ENCODE peak calls at places on chromosomes 2 and 18, in six cellular contexts. One of them, this sample, is unnamed.

GRCh38 chr2:95057535-95058453 is 32.3 kb downstream of the MAL start:
- DNase-seq in choroid plexus epithelial cell: no peak
- DNase-seq in substantia nigra: peak
- DNase-seq in NCI-H2081: no peak
- DNase-seq in SHP77: no peak
- DNase-seq in K562: no peak
- DNase-seq in this sample: no peak

GRCh38 chr18:25516747-25517498 is 165.0 kb upstream of the ZNF521 start:
- DNase-seq in choroid plexus epithelial cell: no peak
- DNase-seq in substantia nigra: no peak
- DNase-seq in NCI-H2081: peak
- DNase-seq in SHP77: no peak
- DNase-seq in K562: no peak
- DNase-seq in this sample: no peak

GRCh38 chr2:233982421-233983121 is 65.4 kb downstream of the TRPM8 start:
- DNase-seq in choroid plexus epithelial cell: peak
- DNase-seq in substantia nigra: no peak
- DNase-seq in NCI-H2081: no peak
- DNase-seq in SHP77: no peak
- DNase-seq in K562: no peak
- DNase-seq in this sample: no peak

GRCh38 chr2:205716126-205716525 is 33.8 kb downstream of the NRP2 start:
- DNase-seq in choroid plexus epithelial cell: no peak
- DNase-seq in substantia nigra: no peak
- DNase-seq in NCI-H2081: no peak
- DNase-seq in SHP77: no peak
- DNase-seq in K562: peak
- DNase-seq in this sample: no peak

GRCh38 chr2:147614491-147614890 is 230.3 kb upstream of the ACVR2A start:
- DNase-seq in choroid plexus epithelial cell: no peak
- DNase-seq in substantia nigra: no peak
- DNase-seq in NCI-H2081: no peak
- DNase-seq in SHP77: no peak
- DNase-seq in K562: no peak
- DNase-seq in this sample: no peak

GRCh38 chr18:12336251-12336650 is 28.2 kb downstream of the TUBB6 start:
- DNase-seq in choroid plexus epithelial cell: no peak
- DNase-seq in substantia nigra: no peak
- DNase-seq in NCI-H2081: no peak
- DNase-seq in SHP77: no peak
- DNase-seq in K562: no peak
- DNase-seq in this sample: no peak

GRCh38 chr2:181262782-181263181 is 194.4 kb upstream of the ITGA4 start:
- DNase-seq in choroid plexus epithelial cell: no peak
- DNase-seq in substantia nigra: no peak
- DNase-seq in NCI-H2081: no peak
- DNase-seq in SHP77: no peak
- DNase-seq in K562: no peak
- DNase-seq in this sample: no peak

GRCh38 chr2:71511776-71512175 is 58.4 kb downstream of the DYSF start:
- DNase-seq in choroid plexus epithelial cell: no peak
- DNase-seq in substantia nigra: no peak
- DNase-seq in NCI-H2081: no peak
- DNase-seq in SHP77: no peak
- DNase-seq in K562: no peak
- DNase-seq in this sample: no peak

GRCh38 chr2:187055463-187055862 is 206.5 kb upstream of the ZSWIM2 start:
- DNase-seq in choroid plexus epithelial cell: peak
- DNase-seq in substantia nigra: no peak
- DNase-seq in NCI-H2081: no peak
- DNase-seq in SHP77: peak
- DNase-seq in K562: no peak
- DNase-seq in this sample: no peak

GRCh38 chr2:178917555-178917954 is 110.3 kb upstream of the TTN start:
- DNase-seq in choroid plexus epithelial cell: no peak
- DNase-seq in substantia nigra: no peak
- DNase-seq in NCI-H2081: no peak
- DNase-seq in SHP77: no peak
- DNase-seq in K562: no peak
- DNase-seq in this sample: no peak

GRCh38 chr2:55232863-55233657 is 572 bp downstream of the RPS27A start:
- DNase-seq in choroid plexus epithelial cell: peak
- DNase-seq in substantia nigra: peak
- DNase-seq in NCI-H2081: peak
- DNase-seq in SHP77: peak
- DNase-seq in K562: peak
- DNase-seq in this sample: peak

GRCh38 chr18:37361223-37362157 is 204.1 kb downstream of the CELF4 start:
- DNase-seq in choroid plexus epithelial cell: no peak
- DNase-seq in substantia nigra: no peak
- DNase-seq in NCI-H2081: no peak
- DNase-seq in SHP77: no peak
- DNase-seq in K562: no peak
- DNase-seq in this sample: no peak

GRCh38 chr2:133422946-133423345 is 145.3 kb downstream of the NCKAP5 start:
- DNase-seq in choroid plexus epithelial cell: peak
- DNase-seq in substantia nigra: no peak
- DNase-seq in NCI-H2081: no peak
- DNase-seq in SHP77: no peak
- DNase-seq in K562: no peak
- DNase-seq in this sample: no peak

GRCh38 chr2:65263257-65263656 is 35.6 kb downstream of the ACTR2 start:
- DNase-seq in choroid plexus epithelial cell: no peak
- DNase-seq in substantia nigra: no peak
- DNase-seq in NCI-H2081: no peak
- DNase-seq in SHP77: no peak
- DNase-seq in K562: peak
- DNase-seq in this sample: no peak

GRCh38 chr2:168136392-168136977 is 110.9 kb downstream of the STK39 start:
- DNase-seq in choroid plexus epithelial cell: peak
- DNase-seq in substantia nigra: no peak
- DNase-seq in NCI-H2081: no peak
- DNase-seq in SHP77: no peak
- DNase-seq in K562: peak
- DNase-seq in this sample: no peak

GRCh38 chr2:71130325-71131260 is at the start of gene MPHOSPH10:
- DNase-seq in choroid plexus epithelial cell: peak
- DNase-seq in substantia nigra: peak
- DNase-seq in NCI-H2081: peak
- DNase-seq in SHP77: peak
- DNase-seq in K562: peak
- DNase-seq in this sample: peak

GRCh38 chr2:73436019-73436418 is 50.4 kb downstream of the ALMS1 start:
- DNase-seq in choroid plexus epithelial cell: no peak
- DNase-seq in substantia nigra: no peak
- DNase-seq in NCI-H2081: no peak
- DNase-seq in SHP77: no peak
- DNase-seq in K562: no peak
- DNase-seq in this sample: no peak

GRCh38 chr2:42554392-42554791 is 14.0 kb upstream of the MTA3 start:
- DNase-seq in choroid plexus epithelial cell: no peak
- DNase-seq in substantia nigra: no peak
- DNase-seq in NCI-H2081: no peak
- DNase-seq in SHP77: no peak
- DNase-seq in K562: no peak
- DNase-seq in this sample: no peak

GRCh38 chr18:73835656-73836055 is 312.0 kb downstream of the FBXO15 start:
- DNase-seq in choroid plexus epithelial cell: no peak
- DNase-seq in substantia nigra: no peak
- DNase-seq in NCI-H2081: no peak
- DNase-seq in SHP77: no peak
- DNase-seq in K562: no peak
- DNase-seq in this sample: no peak

GRCh38 chr2:47601518-47602015 is 181.4 kb upstream of the MSH6 start:
- DNase-seq in choroid plexus epithelial cell: no peak
- DNase-seq in substantia nigra: no peak
- DNase-seq in NCI-H2081: peak
- DNase-seq in SHP77: no peak
- DNase-seq in K562: no peak
- DNase-seq in this sample: no peak

GRCh38 chr2:132662742-132663141 is 7.3 kb downstream of the LYPD1 start:
- DNase-seq in choroid plexus epithelial cell: peak
- DNase-seq in substantia nigra: no peak
- DNase-seq in NCI-H2081: no peak
- DNase-seq in SHP77: no peak
- DNase-seq in K562: no peak
- DNase-seq in this sample: no peak

GRCh38 chr18:7300971-7301553 is 70.2 kb downstream of the LRRC30 start:
- DNase-seq in choroid plexus epithelial cell: no peak
- DNase-seq in substantia nigra: no peak
- DNase-seq in NCI-H2081: no peak
- DNase-seq in SHP77: no peak
- DNase-seq in K562: no peak
- DNase-seq in this sample: no peak

GRCh38 chr2:216574046-216574445 is 59.2 kb upstream of the IGFBP2 start:
- DNase-seq in choroid plexus epithelial cell: peak
- DNase-seq in substantia nigra: no peak
- DNase-seq in NCI-H2081: no peak
- DNase-seq in SHP77: no peak
- DNase-seq in K562: no peak
- DNase-seq in this sample: peak

GRCh38 chr2:224927671-224928173 is 114.5 kb downstream of the DOCK10 start:
- DNase-seq in choroid plexus epithelial cell: peak
- DNase-seq in substantia nigra: no peak
- DNase-seq in NCI-H2081: peak
- DNase-seq in SHP77: no peak
- DNase-seq in K562: no peak
- DNase-seq in this sample: no peak

GRCh38 chr2:219019436-219019835 is 21.9 kb downstream of the CFAP65 start:
- DNase-seq in choroid plexus epithelial cell: no peak
- DNase-seq in substantia nigra: no peak
- DNase-seq in NCI-H2081: no peak
- DNase-seq in SHP77: no peak
- DNase-seq in K562: no peak
- DNase-seq in this sample: no peak

GRCh38 chr18:45456076-45457066 is 158.9 kb upstream of the SLC14A2 start:
- DNase-seq in choroid plexus epithelial cell: peak
- DNase-seq in substantia nigra: no peak
- DNase-seq in NCI-H2081: no peak
- DNase-seq in SHP77: peak
- DNase-seq in K562: no peak
- DNase-seq in this sample: no peak

GRCh38 chr2:24919100-24919976 is 699 bp downstream of the ADCY3 start:
- DNase-seq in choroid plexus epithelial cell: no peak
- DNase-seq in substantia nigra: no peak
- DNase-seq in NCI-H2081: no peak
- DNase-seq in SHP77: peak
- DNase-seq in K562: peak
- DNase-seq in this sample: peak

GRCh38 chr2:19543271-19544019 is 185.0 kb upstream of the OSR1 start:
- DNase-seq in choroid plexus epithelial cell: no peak
- DNase-seq in substantia nigra: no peak
- DNase-seq in NCI-H2081: no peak
- DNase-seq in SHP77: no peak
- DNase-seq in K562: no peak
- DNase-seq in this sample: no peak

GRCh38 chr18:63730788-63731187 is 28.0 kb downstream of the SERPINB11 start:
- DNase-seq in choroid plexus epithelial cell: no peak
- DNase-seq in substantia nigra: no peak
- DNase-seq in NCI-H2081: no peak
- DNase-seq in SHP77: no peak
- DNase-seq in K562: no peak
- DNase-seq in this sample: no peak

GRCh38 chr18:70659026-70659726 is 370.3 kb downstream of the SOCS6 start:
- DNase-seq in choroid plexus epithelial cell: peak
- DNase-seq in substantia nigra: no peak
- DNase-seq in NCI-H2081: no peak
- DNase-seq in SHP77: no peak
- DNase-seq in K562: no peak
- DNase-seq in this sample: no peak

GRCh38 chr2:103174711-103175110 is 412.9 kb downstream of the TMEM182 start:
- DNase-seq in choroid plexus epithelial cell: no peak
- DNase-seq in substantia nigra: no peak
- DNase-seq in NCI-H2081: no peak
- DNase-seq in SHP77: no peak
- DNase-seq in K562: no peak
- DNase-seq in this sample: no peak

GRCh38 chr2:128386066-128386465 is 67.4 kb upstream of the HS6ST1 start:
- DNase-seq in choroid plexus epithelial cell: no peak
- DNase-seq in substantia nigra: no peak
- DNase-seq in NCI-H2081: no peak
- DNase-seq in SHP77: no peak
- DNase-seq in K562: peak
- DNase-seq in this sample: no peak

GRCh38 chr2:59322005-59322404 is 1080.9 kb upstream of the FANCL start:
- DNase-seq in choroid plexus epithelial cell: no peak
- DNase-seq in substantia nigra: no peak
- DNase-seq in NCI-H2081: no peak
- DNase-seq in SHP77: no peak
- DNase-seq in K562: no peak
- DNase-seq in this sample: no peak

GRCh38 chr2:119859528-119859927 is 99.8 kb downstream of the PTPN4 start:
- DNase-seq in choroid plexus epithelial cell: no peak
- DNase-seq in substantia nigra: no peak
- DNase-seq in NCI-H2081: no peak
- DNase-seq in SHP77: no peak
- DNase-seq in K562: peak
- DNase-seq in this sample: no peak

GRCh38 chr2:56209701-56210100 is 25.9 kb downstream of the CCDC85A start:
- DNase-seq in choroid plexus epithelial cell: no peak
- DNase-seq in substantia nigra: no peak
- DNase-seq in NCI-H2081: no peak
- DNase-seq in SHP77: no peak
- DNase-seq in K562: no peak
- DNase-seq in this sample: no peak

GRCh38 chr18:35143615-35144596 is 96.9 kb upstream of the ZNF397 start:
- DNase-seq in choroid plexus epithelial cell: peak
- DNase-seq in substantia nigra: peak
- DNase-seq in NCI-H2081: peak
- DNase-seq in SHP77: peak
- DNase-seq in K562: peak
- DNase-seq in this sample: peak

GRCh38 chr2:180694445-180695421 is 285.7 kb upstream of the UBE2E3 start:
- DNase-seq in choroid plexus epithelial cell: peak
- DNase-seq in substantia nigra: no peak
- DNase-seq in NCI-H2081: no peak
- DNase-seq in SHP77: no peak
- DNase-seq in K562: no peak
- DNase-seq in this sample: no peak